ENCODE peak calls at places on chromosomes 11 and 22, in four cellular contexts. N is pancreas, W is IMR-90, V is heart left ventricle. K is an unnamed sample.

GRCh38 chr22:28883657-28883916 is 215 bp downstream of the ZNRF3 start:
- DNase-seq in W (no peak), V (no peak), N (no peak), K (no peak)

GRCh38 chr11:10743354-10744035 is 7.6 kb upstream of the CTR9 start:
- DNase-seq in V (peak; percentile 62), N (no peak), W (no peak), K (no peak)

GRCh38 chr22:50600541-50600940 is at the start of gene MAPK8IP2:
- DNase-seq in W (no peak), N (peak; percentile 71), V (no peak), K (no peak)

GRCh38 chr11:8267831-8268529 is 4.3 kb upstream of the LMO1 start:
- DNase-seq in W (no peak), V (no peak), N (no peak), K (no peak)

GRCh38 chr11:17734418-17734911 is at the start of gene KCNC1:
- DNase-seq in N (peak; percentile 72), V (no peak), W (peak; percentile 34), K (no peak)

GRCh38 chr22:27754247-27754887 is 47.2 kb downstream of the MN1 start:
- DNase-seq in N (no peak), W (no peak), V (no peak), K (no peak)

GRCh38 chr22:27331526-27332281 is 469.9 kb downstream of the MN1 start:
- DNase-seq in N (peak; percentile 89), W (peak; percentile 27), V (no peak), K (peak; percentile 46)

GRCh38 chr22:23047742-23048141 is 22.6 kb upstream of the GNAZ start:
- DNase-seq in W (no peak), N (no peak), V (no peak), K (no peak)

GRCh38 chr11:117185739-117186430 is 7.3 kb downstream of the SIDT2 start:
- DNase-seq in W (no peak), V (no peak), N (no peak), K (peak; percentile 5)

GRCh38 chr11:47148903-47149535 is 27.7 kb downstream of the ARFGAP2 start:
- DNase-seq in V (no peak), W (peak; percentile 49), N (peak; percentile 93), K (peak; percentile 26)

GRCh38 chr11:20238712-20239111 is 78.4 kb upstream of the DBX1 start:
- DNase-seq in W (no peak), N (peak; percentile 25), V (no peak), K (no peak)

GRCh38 chr11:36427079-36427478 is 83.0 kb downstream of the TRAF6 start:
- DNase-seq in N (no peak), W (no peak), V (no peak), K (no peak)

GRCh38 chr11:24373516-24373915 is 123.3 kb upstream of the LUZP2 start:
- DNase-seq in N (no peak), V (no peak), W (peak; percentile 3), K (no peak)

GRCh38 chr11:80993561-80993960 is 1552.7 kb upstream of the TENM4 start:
- DNase-seq in N (no peak), V (no peak), W (no peak), K (no peak)

GRCh38 chr11:134252539-134253188 is 488 bp downstream of the THYN1 start:
- DNase-seq in V (no peak), N (no peak), W (peak; percentile 57), K (no peak)

GRCh38 chr11:122180435-122180834 is 64.4 kb upstream of the BLID start:
- DNase-seq in N (no peak), W (peak; percentile 98), V (no peak), K (no peak)

GRCh38 chr11:17859552-17859951 is 125.0 kb downstream of the KCNC1 start:
- DNase-seq in N (no peak), W (no peak), V (no peak), K (no peak)

GRCh38 chr22:39291501-39291900 is 27.9 kb downstream of the RPL3 start:
- DNase-seq in W (no peak), V (no peak), N (peak; percentile 82), K (no peak)
- TF ChIP-seq CTCF in W (peak; percentile 1), V (no peak), N (no peak), K (no peak)

GRCh38 chr22:39152024-39152510 is 413 bp downstream of the CBX7 start:
- DNase-seq in V (no peak), W (no peak), N (no peak), K (no peak)
- H3K4me1 ChIP-seq in V (peaks cover 19% of the 10 kb centered on the region), W (peaks cover 2% of the 10 kb centered on the region), N (peaks cover 3% of the 10 kb centered on the region), K (peaks cover 61% of the 10 kb centered on the region)

GRCh38 chr22:48097723-48098122 is 1335.3 kb downstream of the TBC1D22A start:
- DNase-seq in N (no peak), W (no peak), V (no peak), K (no peak)
- H3K27ac ChIP-seq in N (no peak overlapping the region), W (no peak overlapping the region), V (no peak overlapping the region), K (no peak overlapping the region)

GRCh38 chr11:130383363-130384168 is 44.8 kb downstream of the ADAMTS8 start:
- DNase-seq in V (no peak), W (peak; percentile 100), N (no peak), K (no peak)

GRCh38 chr11:130379276-130379675 is 49.1 kb downstream of the ADAMTS8 start:
- DNase-seq in N (no peak), W (no peak), V (no peak), K (no peak)

DNA sequence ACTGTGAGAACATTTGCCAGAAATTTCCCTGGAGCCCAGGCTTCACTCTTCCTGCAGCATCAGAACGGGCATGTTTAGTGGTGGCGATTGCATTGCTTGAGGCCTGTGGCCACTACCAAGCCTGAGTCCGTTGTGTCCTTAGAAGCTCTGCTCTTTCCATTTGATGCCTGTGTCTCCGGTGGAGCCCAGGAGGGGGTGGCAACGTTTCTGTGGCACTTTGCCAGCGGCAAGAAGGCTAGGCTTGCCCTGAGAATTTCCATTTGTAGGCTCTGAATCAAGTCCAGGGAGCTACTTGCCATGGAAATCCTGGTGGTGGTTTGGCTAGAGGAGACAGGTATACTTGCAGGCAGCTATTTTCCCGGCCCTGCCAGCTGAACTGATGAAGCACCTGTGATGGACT is 47.1 kb downstream of the ADAMTS8 start:
- DNase-seq in V (no peak), W (no peak), N (no peak), K (no peak)
- TF ChIP-seq CTCF in V (no peak), W (no peak), N (no peak), K (no peak)

DNA sequence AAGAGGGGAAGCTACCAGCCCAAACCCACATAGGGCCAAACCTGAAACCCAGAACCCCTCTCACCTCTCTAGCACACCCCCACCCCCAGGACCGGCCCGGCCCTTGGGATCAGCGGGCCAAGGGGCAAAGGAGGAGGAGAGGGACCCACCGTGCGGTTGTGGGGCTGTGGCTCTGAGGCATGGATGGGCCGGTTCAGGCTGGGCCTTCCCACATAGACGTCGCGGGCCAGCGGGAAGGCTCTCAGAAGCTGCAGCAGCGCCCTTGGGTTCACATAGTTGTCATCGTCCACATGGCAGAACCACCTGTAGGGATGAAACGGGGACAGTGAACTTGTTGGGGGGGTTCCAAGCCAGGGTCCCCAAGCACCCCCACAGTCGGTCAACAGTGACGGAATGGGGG is 7.0 kb downstream of the MFNG start:
- DNase-seq in N (peak; percentile 61), V (no peak), W (no peak), K (no peak)
- H3K4me1 ChIP-seq in N (no peaks in the 10 kb centered on the region), V (no peaks in the 10 kb centered on the region), W (peaks cover 6% of the 10 kb centered on the region), K (peaks cover 25% of the 10 kb centered on the region)